ENCODE peak calls at places on chromosomes 16 and 17, in five cellular contexts. One of them, this sample, is unnamed.

GRCh38 chr16:79560923-79561322 is 39.6 kb downstream of the MAF start:
- DNase-seq in psoas muscle: no peak
- DNase-seq in brain microvascular endothelial cell: no peak
- DNase-seq in AG04450: no peak
- DNase-seq in cardiac muscle cell: no peak
- DNase-seq in this sample: no peak

GRCh38 chr17:10631048-10631700 is 25.9 kb downstream of the MYH3 start:
- DNase-seq in psoas muscle: no peak
- DNase-seq in brain microvascular endothelial cell: no peak
- DNase-seq in AG04450: no peak
- DNase-seq in cardiac muscle cell: peak
- DNase-seq in this sample: no peak

GRCh38 chr16:160691-161190 is 5.0 kb upstream of the HBM start:
- DNase-seq in psoas muscle: no peak
- DNase-seq in brain microvascular endothelial cell: no peak
- DNase-seq in AG04450: no peak
- DNase-seq in cardiac muscle cell: no peak
- DNase-seq in this sample: no peak

GRCh38 chr17:55086635-55087058 is 118.1 kb downstream of the STXBP4 start:
- DNase-seq in psoas muscle: no peak
- DNase-seq in brain microvascular endothelial cell: peak
- DNase-seq in AG04450: peak
- DNase-seq in cardiac muscle cell: no peak
- DNase-seq in this sample: no peak

GRCh38 chr17:64081802-64082799 is 47.8 kb downstream of the ERN1 start:
- DNase-seq in psoas muscle: no peak
- DNase-seq in brain microvascular endothelial cell: peak
- DNase-seq in AG04450: peak
- DNase-seq in cardiac muscle cell: no peak
- DNase-seq in this sample: no peak

GRCh38 chr16:16109453-16110110 is 113.7 kb downstream of the ABCC6 start:
- DNase-seq in psoas muscle: no peak
- DNase-seq in brain microvascular endothelial cell: no peak
- DNase-seq in AG04450: no peak
- DNase-seq in cardiac muscle cell: no peak
- DNase-seq in this sample: no peak

GRCh38 chr17:79874329-79874981 is 35.2 kb upstream of the CBX4 start:
- DNase-seq in psoas muscle: no peak
- DNase-seq in brain microvascular endothelial cell: peak
- DNase-seq in AG04450: no peak
- DNase-seq in cardiac muscle cell: peak
- DNase-seq in this sample: no peak

GRCh38 chr16:88408561-88408960 is 25.8 kb downstream of the ZNF469 start:
- DNase-seq in psoas muscle: no peak
- DNase-seq in brain microvascular endothelial cell: no peak
- DNase-seq in AG04450: no peak
- DNase-seq in cardiac muscle cell: no peak
- DNase-seq in this sample: no peak

GRCh38 chr17:17820457-17821158 is 16.2 kb downstream of the SREBF1 start:
- DNase-seq in psoas muscle: no peak
- DNase-seq in brain microvascular endothelial cell: no peak
- DNase-seq in AG04450: no peak
- DNase-seq in cardiac muscle cell: no peak
- DNase-seq in this sample: no peak

GRCh38 chr17:39822051-39822450 is 42.1 kb downstream of the IKZF3 start:
- DNase-seq in psoas muscle: no peak
- DNase-seq in brain microvascular endothelial cell: no peak
- DNase-seq in AG04450: no peak
- DNase-seq in cardiac muscle cell: no peak
- DNase-seq in this sample: no peak

GRCh38 chr16:23269248-23270091 is 32.6 kb upstream of the SCNN1B start:
- DNase-seq in psoas muscle: no peak
- DNase-seq in brain microvascular endothelial cell: no peak
- DNase-seq in AG04450: no peak
- DNase-seq in cardiac muscle cell: no peak
- DNase-seq in this sample: no peak

GRCh38 chr16:58363746-58364393 is 28.4 kb upstream of the GINS3 start:
- DNase-seq in psoas muscle: no peak
- DNase-seq in brain microvascular endothelial cell: no peak
- DNase-seq in AG04450: no peak
- DNase-seq in cardiac muscle cell: no peak
- DNase-seq in this sample: no peak

GRCh38 chr17:37131064-37131463 is 182.3 kb downstream of the AATF start:
- DNase-seq in psoas muscle: no peak
- DNase-seq in brain microvascular endothelial cell: no peak
- DNase-seq in AG04450: no peak
- DNase-seq in cardiac muscle cell: no peak
- DNase-seq in this sample: no peak

GRCh38 chr17:12632785-12633184 is 32.9 kb upstream of the MYOCD start:
- DNase-seq in psoas muscle: no peak
- DNase-seq in brain microvascular endothelial cell: no peak
- DNase-seq in AG04450: no peak
- DNase-seq in cardiac muscle cell: no peak
- DNase-seq in this sample: no peak

GRCh38 chr17:36544049-36544319 is 735 bp upstream of the GGNBP2 start:
- DNase-seq in psoas muscle: peak
- DNase-seq in brain microvascular endothelial cell: peak
- DNase-seq in AG04450: no peak
- DNase-seq in cardiac muscle cell: peak
- DNase-seq in this sample: no peak

GRCh38 chr16:88387941-88388627 is 5.3 kb downstream of the ZNF469 start:
- DNase-seq in psoas muscle: peak
- DNase-seq in brain microvascular endothelial cell: no peak
- DNase-seq in AG04450: no peak
- DNase-seq in cardiac muscle cell: no peak
- DNase-seq in this sample: peak

GRCh38 chr16:30112197-30113030 is 923 bp downstream of the GDPD3 start:
- DNase-seq in psoas muscle: peak
- DNase-seq in brain microvascular endothelial cell: peak
- DNase-seq in AG04450: no peak
- DNase-seq in cardiac muscle cell: peak
- DNase-seq in this sample: no peak

GRCh38 chr17:47694818-47695663 is 1.1 kb downstream of the TBKBP1 start:
- DNase-seq in psoas muscle: peak
- DNase-seq in brain microvascular endothelial cell: no peak
- DNase-seq in AG04450: no peak
- DNase-seq in cardiac muscle cell: peak
- DNase-seq in this sample: peak

GRCh38 chr17:18038149-18038850 is 668 bp downstream of the ATPAF2 start:
- DNase-seq in psoas muscle: no peak
- DNase-seq in brain microvascular endothelial cell: no peak
- DNase-seq in AG04450: no peak
- DNase-seq in cardiac muscle cell: no peak
- DNase-seq in this sample: no peak

GRCh38 chr16:85019659-85020245 is 7.8 kb upstream of the KIAA0513 start:
- DNase-seq in psoas muscle: peak
- DNase-seq in brain microvascular endothelial cell: no peak
- DNase-seq in AG04450: no peak
- DNase-seq in cardiac muscle cell: no peak
- DNase-seq in this sample: no peak

GRCh38 chr17:56985371-56986162 is 7.6 kb downstream of the SCPEP1 start:
- DNase-seq in psoas muscle: no peak
- DNase-seq in brain microvascular endothelial cell: no peak
- DNase-seq in AG04450: no peak
- DNase-seq in cardiac muscle cell: no peak
- DNase-seq in this sample: no peak

GRCh38 chr16:89906141-89907025 is 12.3 kb upstream of the MC1R start:
- DNase-seq in psoas muscle: peak
- DNase-seq in brain microvascular endothelial cell: no peak
- DNase-seq in AG04450: no peak
- DNase-seq in cardiac muscle cell: no peak
- DNase-seq in this sample: no peak

GRCh38 chr16:82671743-82672142 is 45.0 kb downstream of the CDH13 start:
- DNase-seq in psoas muscle: no peak
- DNase-seq in brain microvascular endothelial cell: no peak
- DNase-seq in AG04450: no peak
- DNase-seq in cardiac muscle cell: no peak
- DNase-seq in this sample: no peak

GRCh38 chr16:3754772-3755171 is 37.4 kb upstream of the TRAP1 start:
- DNase-seq in psoas muscle: no peak
- DNase-seq in brain microvascular endothelial cell: no peak
- DNase-seq in AG04450: no peak
- DNase-seq in cardiac muscle cell: no peak
- DNase-seq in this sample: no peak

GRCh38 chr17:11144358-11145233 is 96.4 kb upstream of the SHISA6 start:
- DNase-seq in psoas muscle: no peak
- DNase-seq in brain microvascular endothelial cell: no peak
- DNase-seq in AG04450: no peak
- DNase-seq in cardiac muscle cell: peak
- DNase-seq in this sample: no peak

GRCh38 chr17:78278139-78278741 is 46.8 kb downstream of the TMEM235 start:
- DNase-seq in psoas muscle: peak
- DNase-seq in brain microvascular endothelial cell: no peak
- DNase-seq in AG04450: no peak
- DNase-seq in cardiac muscle cell: no peak
- DNase-seq in this sample: no peak

DNA sequence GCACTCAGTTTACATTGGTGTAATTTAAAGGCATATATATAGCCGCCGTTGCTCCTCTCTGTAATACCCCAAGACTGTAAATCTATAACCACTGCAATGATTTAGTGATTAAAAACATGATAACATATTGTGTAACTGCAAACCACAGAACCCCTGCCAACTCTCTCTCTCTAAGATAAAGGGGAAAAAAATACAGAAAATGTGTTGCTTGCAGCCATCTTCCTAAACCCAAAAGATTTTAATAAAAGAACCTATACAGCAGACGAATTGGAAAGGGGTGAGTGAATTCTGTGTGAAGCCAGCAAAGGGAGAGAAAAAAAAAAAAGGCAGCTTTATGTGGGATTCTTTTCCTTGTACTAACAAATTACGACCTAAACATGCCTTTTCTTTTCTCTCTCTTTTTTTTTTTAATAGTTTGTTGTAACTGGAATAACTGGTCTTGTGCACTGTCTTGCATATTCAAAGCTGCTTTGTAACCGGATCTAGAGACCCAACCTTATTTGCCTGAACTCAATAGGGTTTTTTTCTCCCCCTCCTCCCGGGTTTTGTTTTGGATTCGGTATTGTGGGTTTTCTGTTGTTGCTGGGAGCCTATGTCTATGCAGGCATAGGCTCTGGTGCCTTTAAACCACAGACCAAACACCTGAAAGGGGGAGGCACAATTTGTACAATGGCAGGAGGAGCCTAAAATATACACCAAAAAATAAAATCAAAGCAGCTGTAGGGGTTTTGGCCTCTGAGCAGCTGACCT is 7.0 kb upstream of the ZFHX3 start:
- DNase-seq in psoas muscle: no peak
- DNase-seq in brain microvascular endothelial cell: no peak
- DNase-seq in AG04450: no peak
- DNase-seq in cardiac muscle cell: no peak
- DNase-seq in this sample: no peak
- H3K4me3 ChIP-seq in psoas muscle: peak
- H3K4me3 ChIP-seq in brain microvascular endothelial cell: peak
- H3K4me3 ChIP-seq in AG04450: peak
- H3K4me3 ChIP-seq in cardiac muscle cell: no peak
- H3K4me3 ChIP-seq in this sample: peak

GRCh38 chr16:49634235-49635008 is 221.5 kb downstream of the ZNF423 start:
- DNase-seq in psoas muscle: no peak
- DNase-seq in brain microvascular endothelial cell: no peak
- DNase-seq in AG04450: no peak
- DNase-seq in cardiac muscle cell: no peak
- DNase-seq in this sample: no peak
- H3K27ac ChIP-seq in psoas muscle: no peak
- H3K27ac ChIP-seq in brain microvascular endothelial cell: no peak
- H3K27ac ChIP-seq in AG04450: no peak
- H3K27ac ChIP-seq in cardiac muscle cell: no peak
- H3K27ac ChIP-seq in this sample: no peak

GRCh38 chr16:74991593-74992403 is 6.9 kb upstream of the WDR59 start:
- DNase-seq in psoas muscle: no peak
- DNase-seq in brain microvascular endothelial cell: no peak
- DNase-seq in AG04450: no peak
- DNase-seq in cardiac muscle cell: peak
- DNase-seq in this sample: no peak
- H3K4me3 ChIP-seq in psoas muscle: no peak
- H3K4me3 ChIP-seq in brain microvascular endothelial cell: no peak
- H3K4me3 ChIP-seq in AG04450: no peak
- H3K4me3 ChIP-seq in cardiac muscle cell: no peak
- H3K4me3 ChIP-seq in this sample: no peak

DNA sequence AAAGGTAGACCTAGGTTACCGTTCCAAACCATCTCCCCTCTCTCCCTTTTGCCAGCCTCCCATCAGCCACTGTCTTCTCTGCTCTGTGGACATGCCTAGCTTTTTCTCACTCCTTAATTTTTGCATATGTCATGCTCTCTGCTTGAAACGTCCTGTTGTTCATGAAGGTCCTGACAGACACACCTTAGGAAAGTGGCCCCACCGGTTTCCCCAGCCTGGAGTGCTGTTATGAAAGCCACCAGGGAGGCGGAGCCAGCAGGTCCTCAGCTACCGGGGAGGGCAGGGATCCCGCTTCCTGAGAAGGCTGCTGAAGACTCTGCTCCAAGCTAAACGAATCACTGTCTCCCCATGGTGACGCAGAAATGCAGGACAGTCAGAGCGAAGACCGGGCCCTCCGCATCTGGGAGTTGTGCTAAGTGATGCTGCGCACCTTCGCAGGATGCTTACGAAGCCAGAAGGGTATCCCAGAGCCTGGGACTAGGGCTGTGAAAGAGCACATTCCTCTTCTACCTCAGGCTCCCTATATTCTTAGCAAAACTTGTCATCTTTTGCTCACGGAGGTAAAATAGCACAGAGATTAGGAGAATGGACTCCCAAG is 2.3 kb upstream of the SLC16A11 start:
- DNase-seq in psoas muscle: no peak
- DNase-seq in brain microvascular endothelial cell: no peak
- DNase-seq in AG04450: no peak
- DNase-seq in cardiac muscle cell: peak
- DNase-seq in this sample: peak
- H3K27ac ChIP-seq in psoas muscle: no peak
- H3K27ac ChIP-seq in brain microvascular endothelial cell: no peak
- H3K27ac ChIP-seq in AG04450: no peak
- H3K27ac ChIP-seq in cardiac muscle cell: no peak
- H3K27ac ChIP-seq in this sample: peak

GRCh38 chr16:54937673-54938350 is 7.1 kb downstream of the IRX5 start:
- DNase-seq in psoas muscle: no peak
- DNase-seq in brain microvascular endothelial cell: no peak
- DNase-seq in AG04450: no peak
- DNase-seq in cardiac muscle cell: no peak
- DNase-seq in this sample: no peak
- H3K4me3 ChIP-seq in psoas muscle: peak
- H3K4me3 ChIP-seq in brain microvascular endothelial cell: no peak
- H3K4me3 ChIP-seq in AG04450: no peak
- H3K4me3 ChIP-seq in cardiac muscle cell: no peak
- H3K4me3 ChIP-seq in this sample: peak